ENCODE peak calls at places on chromosome 17, in seven cellular contexts. W is kidney epithelial cell, A is OCI-LY7, D is IMR-90, J is bronchial epithelial cell, R is Peyer's patch, F is PC-3. E is an unnamed sample.

GRCh38 chr17:63740464-63741181 is 976 bp downstream of the STRADA start:
- DNase-seq in W (no peak), A (peak; percentile 31), D (peak; percentile 6), J (peak; percentile 64), R (no peak), F (peak; percentile 51), E (peak; percentile 32)

GRCh38 chr17:68533887-68534700 is 21.9 kb downstream of the PRKAR1A start:
- DNase-seq in W (no peak), A (peak; percentile 28), D (peak; percentile 50), J (peak; percentile 31), R (no peak), F (peak; percentile 72), E (no peak)

GRCh38 chr17:77098884-77099545 is 41.8 kb upstream of the SEC14L1 start:
- DNase-seq in W (no peak), A (no peak), D (peak; percentile 85), J (peak; percentile 52), R (peak; percentile 73), F (no peak), E (peak; percentile 47)

GRCh38 chr17:68578236-68578635 is 22.9 kb downstream of the FAM20A start:
- DNase-seq in W (no peak), A (no peak), D (no peak), J (no peak), R (no peak), F (no peak), E (no peak)

GRCh38 chr17:15377200-15377599 is 35.8 kb upstream of the TEKT3 start:
- DNase-seq in W (no peak), A (no peak), D (peak; percentile 80), J (peak; percentile 7), R (no peak), F (peak; percentile 97), E (no peak)

GRCh38 chr17:57104461-57105175 is 19.6 kb downstream of the AKAP1 start:
- DNase-seq in W (no peak), A (no peak), D (peak; percentile 58), J (peak; percentile 21), R (no peak), F (peak; percentile 75), E (no peak)

GRCh38 chr17:356671-357434 is 4.2 kb upstream of the RPH3AL start:
- DNase-seq in W (no peak), A (no peak), D (no peak), J (no peak), R (no peak), F (no peak), E (no peak)

GRCh38 chr17:49497147-49498036 is 2.3 kb downstream of the NGFR start:
- DNase-seq in W (no peak), A (no peak), D (peak; percentile 22), J (peak; percentile 30), R (no peak), F (peak; percentile 18), E (no peak)

GRCh38 chr17:31527606-31528005 is 136.1 kb downstream of the RAB11FIP4 start:
- DNase-seq in W (no peak), A (no peak), D (peak; percentile 55), J (no peak), R (no peak), F (no peak), E (no peak)

GRCh38 chr17:75931062-75931461 is 9.8 kb downstream of the FBF1 start:
- DNase-seq in W (no peak), A (no peak), D (no peak), J (no peak), R (no peak), F (no peak), E (no peak)

GRCh38 chr17:40563371-40564052 is 1.8 kb downstream of the CCR7 start:
- DNase-seq in W (no peak), A (no peak), D (no peak), J (no peak), R (no peak), F (no peak), E (no peak)

GRCh38 chr17:18999394-18999793 is 5.2 kb downstream of the FAM83G start:
- DNase-seq in W (no peak), A (no peak), D (no peak), J (no peak), R (no peak), F (no peak), E (no peak)

GRCh38 chr17:3896108-3897099 is 3.6 kb upstream of the CAMKK1 start:
- DNase-seq in W (no peak), A (peak; percentile 77), D (no peak), J (no peak), R (no peak), F (no peak), E (peak; percentile 34)

GRCh38 chr17:64155751-64156544 is 26.0 kb upstream of the ERN1 start:
- DNase-seq in W (no peak), A (no peak), D (peak; percentile 61), J (no peak), R (no peak), F (peak; percentile 44), E (peak; percentile 32)

GRCh38 chr17:4497101-4497824 is 1.4 kb upstream of the SPNS2 start:
- DNase-seq in W (peak; percentile 90), A (peak; percentile 69), D (peak; percentile 52), J (peak; percentile 35), R (no peak), F (peak; percentile 79), E (no peak)

DNA sequence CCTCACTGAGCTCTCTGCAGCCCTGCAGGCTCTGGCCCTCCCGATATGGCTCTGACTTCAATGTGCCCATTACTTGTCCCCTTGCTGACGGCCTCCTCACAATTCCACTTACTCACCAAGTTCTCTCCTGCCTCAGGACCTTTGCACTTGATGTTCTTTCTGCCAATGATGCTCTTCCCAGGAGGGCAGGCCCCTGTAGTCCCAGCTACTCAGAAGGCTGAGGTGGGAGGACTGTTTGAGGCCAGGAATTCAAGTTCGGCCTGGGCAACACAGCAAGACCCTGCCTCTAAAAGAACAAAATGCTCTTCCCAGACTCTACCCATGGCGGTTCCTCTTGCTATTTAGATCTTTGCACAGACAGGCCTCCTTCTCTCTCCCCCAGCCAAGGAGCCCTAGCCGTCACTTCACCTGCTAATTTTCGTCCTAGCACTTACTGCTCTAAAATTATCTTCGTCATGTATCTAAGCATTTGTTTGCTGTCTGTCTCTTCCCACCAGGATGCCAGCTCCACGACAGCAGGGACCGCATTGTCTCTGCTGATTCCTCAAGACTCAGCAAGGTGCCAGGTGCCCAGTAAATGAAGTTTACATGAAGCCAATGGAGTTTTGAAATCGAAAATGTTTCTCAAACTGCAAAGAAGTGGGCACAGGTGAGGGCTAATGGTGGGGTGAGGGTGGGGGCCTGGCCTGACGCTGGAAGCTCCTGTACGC is 626 bp upstream of the RAI1 start:
- DNase-seq in W (no peak), A (no peak), D (no peak), J (no peak), R (no peak), F (no peak), E (no peak)
- H3K4me3 ChIP-seq in W (no peak overlapping the region), A (peak overlapping the region; percentile 92), D (peak overlapping the region; percentile 70), J (peak overlapping the region; percentile 80), R (peak overlapping the region; percentile 89), F (peak overlapping the region; percentile 90), E (peak overlapping the region; percentile 87)

DNA sequence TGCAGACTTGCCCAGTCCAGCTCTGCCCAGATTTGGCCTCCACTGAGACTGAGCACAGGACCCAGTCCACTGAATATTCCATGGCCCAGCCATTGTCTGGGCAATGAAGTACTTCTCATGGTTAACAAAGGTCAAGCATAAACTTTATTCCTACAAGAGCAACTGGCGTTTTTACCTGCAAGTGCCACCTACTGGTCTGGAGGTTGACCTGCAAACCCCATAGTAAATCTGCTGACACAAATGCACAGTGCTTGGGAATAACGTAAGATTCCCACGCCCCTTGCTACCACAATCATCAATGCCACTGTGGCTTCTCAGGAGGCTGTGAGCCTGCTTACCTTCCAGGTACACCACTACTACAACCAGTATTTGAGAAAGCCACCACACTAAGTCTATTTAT is 170.2 kb downstream of the CEP112 start:
- DNase-seq in W (no peak), A (peak; percentile 4), D (no peak), J (no peak), R (no peak), F (peak; percentile 4), E (no peak)
- TF ChIP-seq CTCF in W (no peak), A (peak; percentile 58), D (no peak), J (no peak), R (no peak), F (peak; percentile 36), E (no peak)

GRCh38 chr17:67488768-67489167 is 111.7 kb downstream of the PITPNC1 start:
- DNase-seq in W (no peak), A (no peak), D (no peak), J (no peak), R (no peak), F (no peak), E (no peak)

GRCh38 chr17:67489273-67489672 is 112.2 kb downstream of the PITPNC1 start:
- DNase-seq in W (no peak), A (no peak), D (no peak), J (no peak), R (no peak), F (no peak), E (no peak)

GRCh38 chr17:67491678-67492019 is 114.6 kb downstream of the PITPNC1 start:
- DNase-seq in W (no peak), A (no peak), D (no peak), J (no peak), R (no peak), F (no peak), E (no peak)

GRCh38 chr17:67491009-67491677 is 114.1 kb downstream of the PITPNC1 start:
- DNase-seq in W (peak; percentile 88), A (no peak), D (peak; percentile 98), J (peak; percentile 49), R (peak; percentile 78), F (no peak), E (peak; percentile 51)

DNA sequence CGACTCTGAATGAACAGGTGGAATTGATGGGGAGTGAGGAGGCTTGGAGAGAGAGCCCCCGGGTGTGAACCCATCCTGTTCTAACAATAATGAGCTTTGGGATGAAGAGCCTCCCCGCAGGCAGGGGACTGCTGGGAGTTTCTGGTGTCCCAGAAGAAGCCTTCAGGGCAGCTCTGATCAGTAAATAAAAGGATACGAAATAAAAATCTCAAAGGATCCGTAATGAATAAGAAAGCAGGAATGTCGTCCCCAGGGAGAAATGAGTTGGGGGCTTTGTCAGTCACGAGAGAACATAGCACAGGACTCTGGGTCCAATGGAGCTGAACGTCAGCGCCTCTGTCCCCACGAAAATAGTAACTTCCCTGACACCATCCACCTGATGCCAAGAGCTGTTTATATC is 113.4 kb downstream of the PITPNC1 start:
- DNase-seq in W (no peak), A (no peak), D (no peak), J (no peak), R (no peak), F (no peak), E (no peak)
- H3K4me3 ChIP-seq in W (no peak overlapping the region), A (no peak overlapping the region), D (no peak overlapping the region), J (no peak overlapping the region), R (no peak overlapping the region), F (no peak overlapping the region), E (no peak overlapping the region)

DNA sequence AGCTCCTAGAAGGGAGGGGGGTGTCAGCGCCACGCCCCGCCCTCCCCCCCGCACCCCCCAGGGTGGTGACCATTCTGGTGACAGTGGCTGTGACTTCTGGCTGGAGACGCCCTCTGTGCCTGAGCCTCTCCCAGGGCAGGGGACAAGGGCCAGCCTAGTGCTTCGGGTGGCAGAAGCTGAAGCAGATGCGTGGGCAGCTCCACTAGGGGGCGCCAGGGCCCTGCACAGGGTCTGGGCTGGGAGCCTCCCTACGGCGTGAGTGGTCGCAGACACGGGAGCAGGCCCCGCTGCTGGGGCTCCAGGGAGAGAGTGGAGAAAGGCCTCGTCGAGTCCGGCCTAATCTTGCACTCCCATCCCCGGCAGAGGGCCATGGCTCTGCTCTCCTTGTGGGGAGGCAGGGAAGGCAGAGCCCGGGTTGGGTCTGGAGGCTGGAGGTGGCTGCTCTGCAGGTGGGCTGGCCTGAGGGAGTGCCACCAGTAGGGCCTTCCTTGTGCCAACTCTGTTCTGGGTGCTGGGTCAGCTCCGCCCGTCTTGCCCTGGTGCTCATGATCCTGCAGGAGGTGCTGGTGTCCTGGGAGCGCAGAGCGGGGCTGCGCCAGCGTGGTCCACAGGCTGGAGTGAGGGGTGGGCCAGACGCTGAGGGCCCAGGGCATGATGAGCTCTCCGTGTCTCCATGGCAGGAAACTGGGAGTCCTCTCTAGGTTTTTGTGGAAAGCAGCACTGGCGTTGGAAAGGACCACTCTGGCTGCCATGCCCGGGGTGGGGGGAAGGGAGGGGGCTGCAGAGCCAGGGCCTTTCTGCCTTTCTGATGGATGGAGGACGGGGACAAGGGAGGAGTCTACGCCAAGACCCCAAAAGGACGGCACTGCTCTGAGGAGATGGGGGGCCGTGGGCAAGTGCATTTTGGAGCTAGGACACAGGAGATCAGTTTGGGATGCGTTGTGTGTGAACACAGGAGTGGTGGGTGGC is 2.5 kb downstream of the CENPX start:
- DNase-seq in W (no peak), A (peak; percentile 86), D (peak; percentile 21), J (no peak), R (peak; percentile 78), F (peak; percentile 50), E (peak; percentile 76)
- TF ChIP-seq CTCF in W (peak; percentile 85), A (peak; percentile 97), D (peak; percentile 64), J (peak; percentile 89), R (peak; percentile 67), F (peak; percentile 78), E (peak; percentile 68)

E was measured in colonic mucosa.